ENCODE peak calls at places on chromosomes 4 and X, in five cellular contexts. V, G, Z, Q and R are unnamed samples.
A peak's percentile ranks its signal among the peaks of the same experiment; 100 is the strongest.

GRCh38 chr4:86453044-86453501 is 93.2 kb upstream of the MAPK10 start:
- DNase-seq in Z (peak; percentile 22), G (no peak), V (peak; percentile 79), Q (no peak), R (no peak)

GRCh38 chr4:143441678-143442077 is 71.8 kb upstream of the SMARCA5 start:
- DNase-seq in Z (no peak), V (no peak), G (no peak), Q (no peak), R (no peak)

GRCh38 chr4:83112678-83113428 is 1.7 kb downstream of the PLAC8 start:
- DNase-seq in G (peak; percentile 26), V (no peak), Z (peak; percentile 78), Q (peak; percentile 45), R (no peak)

GRCh38 chrX:47631676-47632075 is 1.9 kb upstream of the CFP start:
- DNase-seq in Q (no peak), Z (no peak), G (no peak), V (no peak), R (no peak)

GRCh38 chr4:138826754-138827153 is 188.8 kb upstream of the NOCT start:
- DNase-seq in Z (no peak), V (no peak), Q (no peak), G (no peak), R (no peak)

GRCh38 chr4:132227349-132228165 is 921.5 kb upstream of the PCDH10 start:
- DNase-seq in G (no peak), V (peak; percentile 23), Z (peak; percentile 43), Q (peak; percentile 9), R (no peak)

GRCh38 chr4:186192068-186192751 is 843 bp downstream of the CYP4V2 start:
- DNase-seq in Q (peak; percentile 18), Z (peak; percentile 56), V (peak; percentile 63), G (peak; percentile 57), R (no peak)

GRCh38 chr4:187286536-187286935 is 562.9 kb upstream of the FAT1 start:
- DNase-seq in V (no peak), Q (peak; percentile 50), G (no peak), Z (peak; percentile 50), R (no peak)

GRCh38 chr4:95415346-95415771 is 133.4 kb downstream of the UNC5C start:
- DNase-seq in G (no peak), Q (peak; percentile 4), V (no peak), Z (peak; percentile 53), R (no peak)

GRCh38 chr4:119659576-119659975 is 31.0 kb upstream of the PDE5A start:
- DNase-seq in Q (peak; percentile 79), Z (peak; percentile 91), G (no peak), V (no peak), R (no peak)

GRCh38 chrX:105829006-105829405 is 6.7 kb downstream of the NRK start:
- DNase-seq in V (no peak), Q (no peak), G (no peak), Z (peak; percentile 10), R (no peak)

GRCh38 chr4:174714393-174715211 is 114.4 kb downstream of the GLRA3 start:
- DNase-seq in Q (peak; percentile 49), G (peak; percentile 16), V (no peak), Z (peak; percentile 31), R (peak; percentile 6)

GRCh38 chrX:35890699-35891098 is 28.8 kb upstream of the CFAP47 start:
- DNase-seq in V (no peak), G (peak; percentile 38), Z (peak; percentile 1), Q (no peak), R (no peak)

GRCh38 chrX:153507484-153508178 is 9.8 kb upstream of the ATP2B3 start:
- DNase-seq in Q (peak; percentile 54), V (peak; percentile 93), G (peak; percentile 83), Z (peak; percentile 59), R (peak; percentile 58)

GRCh38 chr4:64617813-64618212 is 208.6 kb upstream of the TECRL start:
- DNase-seq in G (no peak), Q (no peak), V (no peak), Z (peak; percentile 22), R (no peak)

GRCh38 chrX:73262991-73263390 is 48.3 kb upstream of the NAP1L2 start:
- DNase-seq in V (no peak), G (no peak), Q (no peak), Z (peak; percentile 1), R (no peak)

GRCh38 chr4:186765138-186765537 is 41.5 kb upstream of the FAT1 start:
- DNase-seq in Q (no peak), G (peak; percentile 82), Z (peak; percentile 78), V (no peak), R (no peak)

GRCh38 chrX:20205927-20206708 is 60.6 kb downstream of the RPS6KA3 start:
- DNase-seq in Z (no peak), G (no peak), Q (peak; percentile 3), V (no peak), R (no peak)

GRCh38 chr4:153488006-153488718 is 22.0 kb downstream of the TMEM131L start:
- DNase-seq in V (peak; percentile 72), G (peak; percentile 37), Z (peak; percentile 67), Q (peak; percentile 28), R (peak; percentile 75)

DNA sequence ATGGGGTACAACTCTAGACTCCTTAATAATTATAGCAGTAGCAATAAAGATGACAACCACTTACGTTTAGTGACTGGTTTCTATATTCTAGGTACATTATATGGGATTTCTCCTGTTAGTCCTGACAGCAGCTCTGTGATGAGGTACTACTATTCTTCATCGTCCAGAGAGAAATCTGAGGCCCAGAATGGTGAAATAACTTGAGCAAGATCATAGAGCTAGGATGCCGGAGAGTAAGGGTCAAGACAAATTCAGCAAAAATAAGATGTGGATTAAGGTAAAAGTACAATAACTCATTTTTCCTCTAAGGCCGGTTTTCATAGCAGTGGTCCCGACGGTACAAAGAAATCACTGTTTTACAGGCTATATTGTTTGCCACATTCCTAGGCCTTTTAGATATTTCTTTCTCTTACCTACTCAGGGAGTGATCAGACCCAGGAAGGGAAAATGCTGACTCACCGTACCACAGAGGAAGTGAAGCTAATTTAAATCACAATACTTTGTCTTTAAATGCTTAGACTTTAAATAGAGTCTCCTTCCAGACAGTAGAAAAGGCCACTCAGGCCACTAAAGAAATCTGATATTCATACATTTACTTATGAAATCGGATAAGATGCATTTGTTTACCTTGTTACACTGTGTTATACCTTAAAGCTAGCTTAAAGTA is 2023.0 kb upstream of the AGA start:
- DNase-seq in G (no peak), V (no peak), Z (peak; percentile 78), Q (peak; percentile 12), R (no peak)
- H3K27ac ChIP-seq in G (no peak overlapping the region), V (no peak overlapping the region), Z (no peak overlapping the region), Q (peak overlapping the region; percentile 14), R (no peak overlapping the region)

GRCh38 chr4:37903901-37904300 is 13.0 kb downstream of the TBC1D1 start:
- DNase-seq in G (no peak), Z (no peak), Q (no peak), V (no peak), R (no peak)
- H3K27me3 ChIP-seq in G (no peaks in the 10 kb centered on the region), Z (no peaks in the 10 kb centered on the region), Q (no peaks in the 10 kb centered on the region), V (no peaks in the 10 kb centered on the region), R (no peaks in the 10 kb centered on the region)

GRCh38 chr4:48307528-48307927 is 33.8 kb upstream of the SLAIN2 start:
- DNase-seq in Z (no peak), V (no peak), G (no peak), Q (no peak), R (no peak)

GRCh38 chr4:48315728-48316630 is 25.4 kb upstream of the SLAIN2 start:
- DNase-seq in V (no peak), G (no peak), Z (peak; percentile 68), Q (peak; percentile 59), R (no peak)

GRCh38 chr4:48311896-48312295 is 29.4 kb upstream of the SLAIN2 start:
- DNase-seq in G (no peak), Z (peak; percentile 29), Q (no peak), V (no peak), R (no peak)
- H3K27ac ChIP-seq in G (no peak overlapping the region), Z (no peak overlapping the region), Q (no peak overlapping the region), V (no peak overlapping the region), R (no peak overlapping the region)

GRCh38 chr4:84502333-84502954 is 3.4 kb upstream of the NKX6-1 start:
- DNase-seq in Q (no peak), Z (no peak), G (no peak), V (no peak), R (no peak)
- H3K27me3 ChIP-seq in Q (peaks cover 38% of the 10 kb centered on the region), Z (peaks cover 42% of the 10 kb centered on the region), G (peaks cover 100% of the 10 kb centered on the region), V (peaks cover 8% of the 10 kb centered on the region), R (peaks cover 58% of the 10 kb centered on the region)